ENCODE peak calls at places on chromosomes 3 and 15, in nine cellular contexts. M is transverse colon; G is CD4-positive, alpha-beta memory T cell; W is ELR; V is naive thymus-derived CD8-positive, alpha-beta T cell; N is CD8-positive, alpha-beta T cell; Q is GM03348; S is substantia nigra; R is activated naive CD4-positive, alpha-beta T cell. L is an unnamed sample.

GRCh38 chr15:50764331-50765201 is 940 bp downstream of the SPPL2A start:
- DNase-seq in S (no peak), G (no peak), R (no peak), M (no peak), V (peak), Q (peak), N (no peak), W (peak), L (no peak)

GRCh38 chr3:186239321-186239720 is 122.7 kb downstream of the DGKG start:
- DNase-seq in V (no peak), W (peak), S (no peak), Q (no peak), R (no peak), G (no peak), N (no peak), M (no peak), L (no peak)

GRCh38 chr3:23113455-23114171 is 89.5 kb upstream of the UBE2E2 start:
- DNase-seq in S (no peak), M (no peak), Q (peak), V (no peak), W (peak), N (no peak), R (no peak), G (no peak), L (no peak)

GRCh38 chr3:47512416-47513124 is 942 bp downstream of the ELP6 start:
- DNase-seq in W (peak), V (no peak), Q (peak), S (peak), G (no peak), M (peak), R (peak), N (peak), L (peak)

GRCh38 chr3:29614954-29615353 is 334.1 kb downstream of the RBMS3 start:
- DNase-seq in Q (no peak), V (no peak), M (no peak), W (no peak), N (no peak), G (no peak), R (no peak), S (no peak), L (no peak)

GRCh38 chr3:52787246-52787645 is 7.3 kb upstream of the ITIH3 start:
- DNase-seq in W (no peak), V (no peak), Q (no peak), S (no peak), G (no peak), N (no peak), R (no peak), M (no peak), L (no peak)

GRCh38 chr3:165753560-165753959 is 83.7 kb downstream of the BCHE start:
- DNase-seq in N (no peak), G (no peak), Q (no peak), V (no peak), W (peak), M (no peak), R (no peak), S (no peak), L (no peak)

GRCh38 chr3:194082596-194083220 is 53.2 kb upstream of the HES1 start:
- DNase-seq in W (peak), V (no peak), Q (peak), S (no peak), N (no peak), M (no peak), G (no peak), R (no peak), L (no peak)

GRCh38 chr15:20358066-20358780 is 183.4 kb downstream of the GOLGA6L6 start:
- DNase-seq in V (no peak), R (no peak), M (no peak), W (no peak), G (no peak), Q (peak), S (no peak), N (no peak), L (no peak)

GRCh38 chr15:82300883-82301282 is 38.3 kb downstream of the SAXO2 start:
- DNase-seq in Q (no peak), W (no peak), M (no peak), V (no peak), G (no peak), R (no peak), S (no peak), N (no peak), L (no peak)

GRCh38 chr15:71651750-71652186 is 158.6 kb upstream of the NR2E3 start:
- DNase-seq in R (no peak), V (no peak), M (peak), G (no peak), S (no peak), N (no peak), Q (peak), W (peak), L (no peak)

GRCh38 chr3:107525101-107525953 is 2.6 kb downstream of the BBX start:
- DNase-seq in Q (peak), M (peak), V (peak), S (peak), N (peak), W (peak), R (peak), G (peak), L (peak)

GRCh38 chr3:141524988-141525387 is 38.2 kb downstream of the RASA2 start:
- DNase-seq in V (no peak), M (no peak), W (no peak), R (no peak), S (no peak), G (no peak), N (no peak), Q (no peak), L (no peak)

GRCh38 chr15:98755138-98755537 is 106.8 kb downstream of the IGF1R start:
- DNase-seq in R (no peak), Q (peak), G (no peak), V (no peak), W (peak), M (no peak), N (no peak), S (no peak), L (no peak)

GRCh38 chr3:116835658-116836057 is 126.1 kb downstream of the TUSC7 start:
- DNase-seq in G (no peak), M (no peak), N (no peak), S (no peak), W (peak), Q (no peak), R (no peak), V (no peak), L (no peak)

GRCh38 chr3:170355738-170356595 is 1.5 kb upstream of the SKIL start:
- DNase-seq in G (no peak), S (peak), N (peak), W (peak), R (no peak), M (peak), Q (peak), V (peak), L (peak)

GRCh38 chr3:113128386-113129015 is 82.9 kb upstream of the BOC start:
- DNase-seq in M (no peak), V (no peak), R (no peak), S (no peak), Q (no peak), N (no peak), G (no peak), W (peak), L (no peak)

GRCh38 chr15:59399465-59400102 is 26.9 kb upstream of the MYO1E start:
- DNase-seq in S (peak), W (no peak), V (no peak), G (no peak), M (peak), Q (no peak), N (no peak), R (no peak), L (no peak)

GRCh38 chr3:156964562-156964961 is 138.4 kb downstream of the LEKR1 start:
- DNase-seq in M (no peak), G (no peak), Q (peak), V (no peak), R (no peak), W (no peak), N (no peak), S (no peak), L (no peak)

GRCh38 chr3:30638685-30639412 is 32.4 kb downstream of the TGFBR2 start:
- DNase-seq in V (no peak), M (no peak), G (no peak), R (no peak), W (no peak), N (no peak), Q (no peak), S (no peak), L (no peak)

GRCh38 chr3:36147934-36148333 is 232.4 kb upstream of the STAC start:
- DNase-seq in G (no peak), M (no peak), W (no peak), N (no peak), V (no peak), Q (no peak), R (no peak), S (no peak), L (no peak)

GRCh38 chr3:173221010-173221409 is 80.0 kb upstream of the SPATA16 start:
- DNase-seq in Q (peak), S (no peak), M (no peak), G (no peak), R (no peak), V (no peak), N (no peak), W (peak), L (no peak)

GRCh38 chr15:75452364-75452967 is 976 bp upstream of the SIN3A start:
- DNase-seq in M (peak), W (peak), Q (peak), G (peak), V (peak), S (peak), R (peak), N (peak), L (peak)

GRCh38 chr3:107574650-107575049 is 51.9 kb downstream of the BBX start:
- DNase-seq in M (no peak), W (peak), Q (peak), R (no peak), V (no peak), N (no peak), S (no peak), G (peak), L (no peak)

GRCh38 chr3:23880703-23881339 is 36.0 kb downstream of the NKIRAS1 start:
- DNase-seq in M (no peak), G (no peak), R (no peak), W (no peak), N (no peak), V (no peak), Q (no peak), S (no peak), L (no peak)

L was measured in left colon.